ENCODE peak calls at places on chromosome 15, in five cellular contexts. One of them, this sample, is unnamed.

GRCh38 chr15:46266691-46267090 is 631.9 kb downstream of the SQOR start:
- DNase-seq in PC-9: no peak
- DNase-seq in Panc1: no peak
- DNase-seq in heart right ventricle: no peak
- DNase-seq in GM13976: no peak
- DNase-seq in this sample: no peak

GRCh38 chr15:57972801-57973311 is 92.7 kb downstream of the ALDH1A2 start:
- DNase-seq in PC-9: no peak
- DNase-seq in Panc1: no peak
- DNase-seq in GM13976: no peak
- DNase-seq in heart right ventricle: no peak
- DNase-seq in this sample: no peak

GRCh38 chr15:89172921-89173320 is 48.5 kb downstream of the RLBP1 start:
- DNase-seq in heart right ventricle: no peak
- DNase-seq in Panc1: no peak
- DNase-seq in PC-9: no peak
- DNase-seq in GM13976: no peak
- DNase-seq in this sample: no peak

GRCh38 chr15:80830677-80831076 is 51.5 kb downstream of the CEMIP start:
- DNase-seq in GM13976: no peak
- DNase-seq in heart right ventricle: no peak
- DNase-seq in Panc1: no peak
- DNase-seq in PC-9: no peak
- DNase-seq in this sample: no peak

GRCh38 chr15:74609938-74610301 is 5.7 kb upstream of the CLK3 start:
- DNase-seq in Panc1: no peak
- DNase-seq in GM13976: no peak
- DNase-seq in heart right ventricle: no peak
- DNase-seq in PC-9: no peak
- DNase-seq in this sample: no peak

GRCh38 chr15:56913670-56914069 is 4.8 kb upstream of the TCF12 start:
- DNase-seq in PC-9: no peak
- DNase-seq in heart right ventricle: no peak
- DNase-seq in Panc1: no peak
- DNase-seq in GM13976: no peak
- DNase-seq in this sample: no peak

GRCh38 chr15:81196576-81197254 is at the start of gene IL16:
- DNase-seq in PC-9: no peak
- DNase-seq in heart right ventricle: no peak
- DNase-seq in GM13976: no peak
- DNase-seq in Panc1: no peak
- DNase-seq in this sample: no peak

GRCh38 chr15:39145854-39146253 is 435.0 kb upstream of the THBS1 start:
- DNase-seq in heart right ventricle: no peak
- DNase-seq in GM13976: no peak
- DNase-seq in Panc1: no peak
- DNase-seq in PC-9: no peak
- DNase-seq in this sample: no peak

GRCh38 chr15:85754993-85755392 is 39.7 kb downstream of the KLHL25 start:
- DNase-seq in heart right ventricle: peak
- DNase-seq in PC-9: no peak
- DNase-seq in Panc1: no peak
- DNase-seq in GM13976: no peak
- DNase-seq in this sample: no peak

GRCh38 chr15:51621917-51622268 is 678 bp downstream of the DMXL2 start:
- DNase-seq in GM13976: peak
- DNase-seq in PC-9: no peak
- DNase-seq in heart right ventricle: peak
- DNase-seq in Panc1: no peak
- DNase-seq in this sample: peak
- TF ChIP-seq CTCF in GM13976: no peak
- TF ChIP-seq CTCF in PC-9: no peak
- TF ChIP-seq CTCF in heart right ventricle: peak
- TF ChIP-seq CTCF in Panc1: peak
- TF ChIP-seq CTCF in this sample: peak

GRCh38 chr15:51380999-51381806 is 39.7 kb downstream of the GLDN start:
- DNase-seq in Panc1: peak
- DNase-seq in heart right ventricle: no peak
- DNase-seq in GM13976: peak
- DNase-seq in PC-9: peak
- DNase-seq in this sample: peak
- TF ChIP-seq CTCF in Panc1: peak
- TF ChIP-seq CTCF in heart right ventricle: peak
- TF ChIP-seq CTCF in GM13976: peak
- TF ChIP-seq CTCF in PC-9: peak
- TF ChIP-seq CTCF in this sample: peak

GRCh38 chr15:63504979-63505841 is 817 bp downstream of the USP3 start:
- DNase-seq in PC-9: peak
- DNase-seq in GM13976: no peak
- DNase-seq in heart right ventricle: peak
- DNase-seq in Panc1: no peak
- DNase-seq in this sample: no peak

GRCh38 chr15:63502843-63503738 is 1.3 kb upstream of the USP3 start:
- DNase-seq in heart right ventricle: peak
- DNase-seq in GM13976: peak
- DNase-seq in Panc1: peak
- DNase-seq in PC-9: peak
- DNase-seq in this sample: peak

GRCh38 chr15:63505842-63506222 is 1.4 kb downstream of the USP3 start:
- DNase-seq in heart right ventricle: no peak
- DNase-seq in GM13976: no peak
- DNase-seq in PC-9: no peak
- DNase-seq in Panc1: no peak
- DNase-seq in this sample: no peak

GRCh38 chr15:63503739-63504246 is 600 bp upstream of the USP3 start:
- DNase-seq in GM13976: peak
- DNase-seq in Panc1: peak
- DNase-seq in heart right ventricle: no peak
- DNase-seq in PC-9: peak
- DNase-seq in this sample: peak

GRCh38 chr15:63504247-63504978 is at the start of gene USP3:
- DNase-seq in heart right ventricle: peak
- DNase-seq in Panc1: peak
- DNase-seq in PC-9: peak
- DNase-seq in GM13976: peak
- DNase-seq in this sample: peak
- TF ChIP-seq CTCF in heart right ventricle: peak
- TF ChIP-seq CTCF in Panc1: peak
- TF ChIP-seq CTCF in PC-9: no peak
- TF ChIP-seq CTCF in GM13976: peak
- TF ChIP-seq CTCF in this sample: peak

GRCh38 chr15:90902656-90902995 is 476 bp upstream of the MAN2A2 start:
- DNase-seq in heart right ventricle: no peak
- DNase-seq in GM13976: no peak
- DNase-seq in Panc1: no peak
- DNase-seq in PC-9: no peak
- DNase-seq in this sample: no peak

GRCh38 chr15:90902996-90903732 is at the start of gene MAN2A2:
- DNase-seq in PC-9: no peak
- DNase-seq in GM13976: peak
- DNase-seq in heart right ventricle: peak
- DNase-seq in Panc1: no peak
- DNase-seq in this sample: peak

GRCh38 chr15:90904746-90905145 is 1.6 kb downstream of the MAN2A2 start:
- DNase-seq in PC-9: no peak
- DNase-seq in GM13976: no peak
- DNase-seq in heart right ventricle: no peak
- DNase-seq in Panc1: no peak
- DNase-seq in this sample: no peak

GRCh38 chr15:90905306-90906180 is 2.4 kb downstream of the MAN2A2 start:
- DNase-seq in heart right ventricle: no peak
- DNase-seq in GM13976: no peak
- DNase-seq in Panc1: no peak
- DNase-seq in PC-9: no peak
- DNase-seq in this sample: no peak

GRCh38 chr15:90903733-90904536 is 833 bp downstream of the MAN2A2 start:
- DNase-seq in heart right ventricle: no peak
- DNase-seq in PC-9: no peak
- DNase-seq in GM13976: no peak
- DNase-seq in Panc1: no peak
- DNase-seq in this sample: no peak
- TF ChIP-seq CTCF in heart right ventricle: no peak
- TF ChIP-seq CTCF in PC-9: no peak
- TF ChIP-seq CTCF in GM13976: no peak
- TF ChIP-seq CTCF in Panc1: no peak
- TF ChIP-seq CTCF in this sample: no peak

GRCh38 chr15:79168922-79169322 is 78.3 kb upstream of the RASGRF1 start:
- DNase-seq in Panc1: no peak
- DNase-seq in PC-9: peak
- DNase-seq in GM13976: no peak
- DNase-seq in heart right ventricle: peak
- DNase-seq in this sample: no peak
- TF ChIP-seq CTCF in Panc1: no peak
- TF ChIP-seq CTCF in PC-9: no peak
- TF ChIP-seq CTCF in GM13976: no peak
- TF ChIP-seq CTCF in heart right ventricle: peak
- TF ChIP-seq CTCF in this sample: no peak

GRCh38 chr15:92091155-92091734 is 237.7 kb downstream of the SLCO3A1 start:
- DNase-seq in GM13976: no peak
- DNase-seq in Panc1: no peak
- DNase-seq in heart right ventricle: peak
- DNase-seq in PC-9: no peak
- DNase-seq in this sample: no peak
- TF ChIP-seq CTCF in GM13976: peak
- TF ChIP-seq CTCF in Panc1: peak
- TF ChIP-seq CTCF in heart right ventricle: peak
- TF ChIP-seq CTCF in PC-9: peak
- TF ChIP-seq CTCF in this sample: peak